ENCODE peak calls at places on chromosomes 16 and 17, in four cellular contexts. N is HepG2, D is ovary, H is gastrocnemius medialis. L is an unnamed sample.

GRCh38 chr17:76820523-76820922 is 47.7 kb upstream of the MGAT5B start:
- DNase-seq in D (no peak), N (no peak), H (no peak), L (no peak)

GRCh38 chr17:68328676-68329075 is 37.4 kb downstream of the ARSG start:
- DNase-seq in D (no peak), H (no peak), N (no peak), L (no peak)

GRCh38 chr17:38540514-38540913 is 65.2 kb downstream of the SRCIN1 start:
- DNase-seq in D (no peak), H (no peak), N (no peak), L (no peak)

GRCh38 chr16:3879258-3879886 is 1.1 kb downstream of the CREBBP start:
- DNase-seq in H (no peak), D (no peak), N (no peak), L (peak)

GRCh38 chr17:39225974-39226683 is 384 bp upstream of the STAC2 start:
- DNase-seq in D (peak), H (no peak), N (no peak), L (peak)

GRCh38 chr17:74748279-74748528 is 224 bp upstream of the NHERF1 start:
- DNase-seq in H (no peak), N (no peak), D (no peak), L (no peak)

GRCh38 chr17:1588781-1589585 is 26.4 kb upstream of the PITPNA start:
- DNase-seq in D (no peak), H (no peak), N (no peak), L (no peak)

GRCh38 chr16:69089091-69089912 is 16.2 kb upstream of the HAS3 start:
- DNase-seq in H (no peak), N (peak), D (no peak), L (no peak)

GRCh38 chr17:21214777-21215541 is 998 bp upstream of the TMEM11 start:
- DNase-seq in D (no peak), N (no peak), H (no peak), L (no peak)

GRCh38 chr17:80359422-80360110 is 55.4 kb upstream of the ENDOV start:
- DNase-seq in H (no peak), N (no peak), D (no peak), L (no peak)

GRCh38 chr16:77344306-77344705 is 90.5 kb downstream of the ADAMTS18 start:
- DNase-seq in H (no peak), D (peak), N (no peak), L (no peak)

GRCh38 chr17:4786111-4786491 is at the start of gene VMO1:
- DNase-seq in H (no peak), N (no peak), D (no peak), L (no peak)

GRCh38 chr17:27862848-27863247 is 30.3 kb downstream of the LYRM9 start:
- DNase-seq in N (no peak), H (no peak), D (no peak), L (no peak)

GRCh38 chr17:10370209-10370608 is 2.6 kb downstream of the MYH13 start:
- DNase-seq in N (no peak), H (no peak), D (no peak), L (no peak)

GRCh38 chr16:8571061-8571596 is 19.2 kb downstream of the TMEM114 start:
- DNase-seq in D (no peak), N (peak), H (no peak), L (no peak)

GRCh38 chr17:15260376-15261062 is 4.6 kb downstream of the PMP22 start:
- DNase-seq in N (peak), H (peak), D (peak), L (peak)

GRCh38 chr16:19283637-19284036 is 1.9 kb upstream of the CLEC19A start:
- DNase-seq in N (no peak), D (no peak), H (no peak), L (no peak)

GRCh38 chr16:88746511-88746910 is 38.5 kb downstream of the PIEZO1 start:
- DNase-seq in N (no peak), D (peak), H (no peak), L (no peak)

GRCh38 chr17:20966869-20967268 is 75.9 kb downstream of the USP22 start:
- DNase-seq in D (no peak), H (no peak), N (no peak), L (no peak)

GRCh38 chr16:63578791-63579190 is 1542.6 kb upstream of the CDH8 start:
- DNase-seq in H (no peak), D (no peak), N (no peak), L (no peak)

GRCh38 chr16:22314661-22315626 is 17.7 kb downstream of the POLR3E start:
- DNase-seq in H (no peak), D (no peak), N (no peak), L (peak)

GRCh38 chr17:47998044-47998443 is 27.1 kb downstream of the CDK5RAP3 start:
- DNase-seq in H (no peak), N (no peak), D (no peak), L (no peak)

GRCh38 chr17:73722163-73722562 is 77.9 kb upstream of the SDK2 start:
- DNase-seq in N (no peak), D (no peak), H (no peak), L (no peak)

GRCh38 chr16:80903616-80904015 is 99.2 kb upstream of the CDYL2 start:
- DNase-seq in D (no peak), H (no peak), N (no peak), L (no peak)

GRCh38 chr17:81706757-81707624 is 3.8 kb downstream of the MRPL12 start:
- DNase-seq in N (no peak), D (peak), H (no peak), L (no peak)

GRCh38 chr16:71681360-71681759 is 43.1 kb downstream of the PHLPP2 start:
- DNase-seq in D (no peak), H (no peak), N (no peak), L (no peak)

GRCh38 chr17:56230660-56231059 is 77.4 kb downstream of the ANKFN1 start:
- DNase-seq in H (peak), N (no peak), D (no peak), L (no peak)

GRCh38 chr17:56231693-56232092 is 78.4 kb downstream of the ANKFN1 start:
- DNase-seq in H (no peak), D (no peak), N (no peak), L (no peak)
- TF ChIP-seq CTCF in H (no peak), D (no peak), N (no peak), L (no peak)

DNA sequence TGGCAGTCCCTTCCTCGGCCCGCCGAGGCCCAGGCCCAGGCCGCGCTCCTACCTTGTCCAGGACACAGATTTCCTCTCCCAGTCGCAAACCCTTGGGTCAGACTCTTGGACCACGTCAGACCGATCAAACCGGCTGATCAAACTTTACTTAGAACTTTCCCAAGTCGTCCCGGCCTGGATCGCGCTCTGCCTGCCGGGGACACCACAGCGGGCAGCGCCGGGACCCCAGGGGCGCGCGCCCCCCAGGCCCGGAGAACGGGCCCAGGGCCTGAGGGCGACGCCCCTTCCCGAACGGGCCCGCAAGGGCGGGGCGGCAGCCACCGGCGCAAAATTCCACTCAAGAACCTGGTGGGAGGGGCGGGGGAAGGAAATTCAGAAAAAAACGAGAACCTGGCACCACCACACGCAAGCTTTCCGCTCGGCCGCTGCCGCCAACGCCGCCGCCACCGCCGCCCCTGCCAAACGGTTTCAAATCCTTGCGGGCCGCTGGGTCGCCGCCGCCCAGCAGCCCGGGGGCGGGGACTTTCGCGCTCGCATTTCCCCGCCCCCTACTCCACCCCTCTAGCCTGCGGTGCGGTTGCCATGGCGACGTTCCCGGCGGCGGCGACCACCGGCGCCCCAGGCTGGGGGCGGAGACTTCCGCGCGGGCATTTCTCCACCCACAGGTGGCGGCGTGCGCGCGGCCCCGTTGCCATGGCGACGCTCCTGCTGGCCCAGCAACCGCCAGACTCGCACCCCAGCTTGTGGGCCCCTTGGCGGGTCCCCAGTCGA is at the start of gene CEP112:
- DNase-seq in D (peak), H (peak), N (peak), L (peak)
- TF ChIP-seq POLR2A in D (no peak), H (peak), N (no peak), L (peak)

DNA sequence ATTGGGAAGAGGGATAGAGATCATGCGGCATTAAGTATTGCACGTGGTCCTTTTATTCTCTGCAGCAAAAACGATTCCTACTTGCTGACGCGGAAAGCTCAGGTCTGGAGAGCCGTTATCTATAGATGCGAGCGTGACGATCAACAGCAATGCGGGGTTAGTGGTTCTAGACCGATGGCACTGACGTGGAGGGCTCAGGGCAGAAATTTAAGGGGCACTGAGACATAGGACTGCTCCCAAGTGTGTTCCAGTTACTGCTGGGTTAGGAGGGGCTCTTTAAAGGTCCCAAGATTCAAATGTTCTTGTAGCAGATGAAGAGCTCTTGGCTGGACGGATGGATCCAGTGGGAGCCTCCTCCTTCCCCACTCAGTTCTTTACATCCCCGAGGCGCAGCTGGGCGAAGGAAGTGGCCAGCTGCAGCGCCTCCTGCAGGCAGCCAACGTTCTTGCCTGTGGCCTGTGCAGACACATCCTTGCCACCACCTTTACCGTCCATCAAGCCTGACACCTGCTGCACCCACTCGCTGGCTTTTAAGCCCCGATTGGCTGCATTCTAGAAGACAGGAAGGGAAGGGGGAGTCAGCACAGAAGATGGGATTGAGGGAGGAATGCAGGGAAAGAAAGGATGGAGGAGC is 732 bp upstream of the EXOSC6 start:
- DNase-seq in D (no peak), H (no peak), N (no peak), L (no peak)
- TF ChIP-seq CTCF in D (no peak), H (no peak), N (peak), L (peak)

GRCh38 chr17:58215685-58216084 is 3.4 kb downstream of the MKS1 start:
- DNase-seq in N (no peak), H (no peak), D (no peak), L (no peak)

GRCh38 chr17:58224315-58224714 is 5.3 kb upstream of the MKS1 start:
- DNase-seq in D (no peak), H (no peak), N (no peak), L (no peak)

GRCh38 chr17:58219789-58220183 is 731 bp upstream of the MKS1 start:
- DNase-seq in N (peak), D (no peak), H (no peak), L (no peak)

GRCh38 chr17:58219007-58219788 is at the start of gene MKS1:
- DNase-seq in H (peak), N (peak), D (peak), L (peak)
- TF ChIP-seq POLR2A in H (no peak), N (peak), D (peak), L (peak)

GRCh38 chr17:11742891-11743290 is 144.6 kb downstream of the DNAH9 start:
- DNase-seq in H (no peak), D (no peak), N (no peak), L (no peak)
- TF ChIP-seq CTCF in H (no peak), D (no peak), N (peak), L (no peak)

L was measured in adrenal gland.